ENCODE peak calls at places on chromosomes 16 and 17, in seven cellular contexts. H is mesenchymal stem cell, L is H9, N is IMR-90, K is mesendoderm, U is H1, I is trophoblast cell. O is an unnamed sample.

GRCh38 chr17:17082878-17083277 is 40.6 kb downstream of the MPRIP start:
- DNase-seq in H (no peak), L (no peak), N (no peak), K (no peak), U (no peak), I (no peak), O (no peak)

GRCh38 chr17:51795401-51795800 is 363.1 kb downstream of the CA10 start:
- DNase-seq in H (no peak), L (no peak), N (no peak), K (no peak), U (no peak), I (no peak), O (no peak)

GRCh38 chr17:7234100-7235012 is at the start of gene DVL2:
- DNase-seq in H (peak; percentile 95), L (peak; percentile 98), N (peak; percentile 94), K (peak; percentile 97), U (peak; percentile 95), I (peak; percentile 94), O (peak; percentile 92)

GRCh38 chr17:77507116-77507885 is 366.5 kb downstream of the SEC14L1 start:
- DNase-seq in H (no peak), L (peak; percentile 66), N (no peak), K (peak; percentile 25), U (no peak), I (no peak), O (no peak)

GRCh38 chr17:956905-957304 is 22.7 kb downstream of the NXN start:
- DNase-seq in H (peak; percentile 83), L (no peak), N (no peak), K (no peak), U (no peak), I (peak; percentile 26), O (no peak)

GRCh38 chr17:48048321-48049140 is at the start of gene NFE2L1:
- DNase-seq in H (peak; percentile 95), L (peak; percentile 95), N (peak; percentile 90), K (peak; percentile 95), U (no peak), I (peak; percentile 71), O (no peak)

GRCh38 chr17:58047751-58048150 is 35.5 kb upstream of the DYNLL2 start:
- DNase-seq in H (no peak), L (no peak), N (no peak), K (no peak), U (no peak), I (no peak), O (no peak)

GRCh38 chr16:46763147-46763546 is 15.0 kb upstream of the MYLK3 start:
- DNase-seq in H (no peak), L (no peak), N (no peak), K (no peak), U (no peak), I (no peak), O (no peak)

GRCh38 chr17:17028059-17028877 is 14.0 kb upstream of the MPRIP start:
- DNase-seq in H (peak; percentile 48), L (peak; percentile 96), N (peak; percentile 35), K (peak; percentile 93), U (peak; percentile 66), I (peak; percentile 99), O (peak; percentile 41)

GRCh38 chr17:82595893-82596292 is 52.4 kb downstream of the WDR45B start:
- DNase-seq in H (no peak), L (no peak), N (no peak), K (no peak), U (no peak), I (no peak), O (no peak)

GRCh38 chr17:72587773-72588511 is 467.1 kb downstream of the SOX9 start:
- DNase-seq in H (peak; percentile 36), L (no peak), N (peak; percentile 64), K (no peak), U (no peak), I (peak; percentile 32), O (no peak)

GRCh38 chr16:58336332-58337089 is 41.7 kb upstream of the PRSS54 start:
- DNase-seq in H (peak; percentile 74), L (peak; percentile 91), N (peak; percentile 61), K (peak; percentile 95), U (peak; percentile 99), I (peak; percentile 94), O (peak; percentile 89)

GRCh38 chr16:83356266-83356665 is 451.5 kb upstream of the HSBP1 start:
- DNase-seq in H (peak; percentile 53), L (peak; percentile 35), N (peak; percentile 65), K (peak; percentile 74), U (no peak), I (peak; percentile 62), O (peak; percentile 39)

GRCh38 chr17:10516065-10516464 is 2.3 kb downstream of the MYH1 start:
- DNase-seq in H (no peak), L (no peak), N (no peak), K (no peak), U (no peak), I (peak; percentile 14), O (no peak)
- H3K4ac ChIP-seq in H (no peak overlapping the region), L (no peak overlapping the region), N (no peak overlapping the region), K (no peak overlapping the region), U (no peak overlapping the region), I (no peak overlapping the region), O (no peak overlapping the region)

GRCh38 chr17:4914009-4914408 is 11.1 kb upstream of the CHRNE start:
- DNase-seq in H (no peak), L (no peak), N (peak; percentile 19), K (no peak), U (no peak), I (no peak), O (no peak)
- H3K27ac ChIP-seq in H (no peak overlapping the region), L (no peak overlapping the region), N (no peak overlapping the region), K (no peak overlapping the region), U (no peak overlapping the region), I (no peak overlapping the region), O (no peak overlapping the region)

GRCh38 chr16:56817056-56817455 is 48.0 kb upstream of the SLC12A3 start:
- DNase-seq in H (no peak), L (no peak), N (no peak), K (no peak), U (no peak), I (no peak), O (no peak)
- H3K79me1 ChIP-seq in H (peaks cover 6% of the 10 kb centered on the region), L (no peaks in the 10 kb centered on the region), N (peaks cover 14% of the 10 kb centered on the region), K (peaks cover 3% of the 10 kb centered on the region), U (peaks cover 2% of the 10 kb centered on the region), I (peaks cover 9% of the 10 kb centered on the region), O (peaks cover 1% of the 10 kb centered on the region)

DNA sequence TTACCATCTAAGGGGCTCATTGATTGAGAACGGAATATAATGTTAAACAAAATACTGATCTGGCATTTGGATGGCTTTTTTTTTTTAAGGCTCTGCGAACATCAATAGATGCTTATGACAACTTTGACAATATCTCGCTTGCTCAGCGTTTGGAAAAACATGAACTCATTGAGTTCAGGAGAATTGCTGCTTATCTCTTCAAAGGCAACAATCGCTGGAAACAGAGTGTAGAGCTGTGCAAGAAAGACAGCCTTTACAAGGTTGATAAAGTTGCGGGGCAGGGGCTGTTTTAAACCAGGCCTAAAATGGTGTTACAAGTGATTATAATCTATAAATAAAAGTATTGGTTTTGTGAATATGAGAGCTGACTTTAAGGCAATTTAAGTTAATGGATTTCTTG is 22.3 kb downstream of the PTRH2 start:
- DNase-seq in H (no peak), L (no peak), N (no peak), K (no peak), U (no peak), I (no peak), O (no peak)
- H3K4ac ChIP-seq in H (no peak overlapping the region), L (no peak overlapping the region), N (no peak overlapping the region), K (no peak overlapping the region), U (no peak overlapping the region), I (no peak overlapping the region), O (no peak overlapping the region)

GRCh38 chr16:321532-321931 is 31.0 kb downstream of the AXIN1 start:
- DNase-seq in H (no peak), L (no peak), N (no peak), K (no peak), U (no peak), I (no peak), O (no peak)

GRCh38 chr16:322476-323143 is 29.9 kb downstream of the AXIN1 start:
- DNase-seq in H (no peak), L (no peak), N (no peak), K (no peak), U (no peak), I (no peak), O (no peak)

GRCh38 chr16:325375-326155 is 27.0 kb downstream of the AXIN1 start:
- DNase-seq in H (no peak), L (no peak), N (no peak), K (no peak), U (no peak), I (no peak), O (no peak)

GRCh38 chr16:324201-324450 is 28.4 kb downstream of the AXIN1 start:
- DNase-seq in H (no peak), L (no peak), N (no peak), K (no peak), U (no peak), I (no peak), O (no peak)

DNA sequence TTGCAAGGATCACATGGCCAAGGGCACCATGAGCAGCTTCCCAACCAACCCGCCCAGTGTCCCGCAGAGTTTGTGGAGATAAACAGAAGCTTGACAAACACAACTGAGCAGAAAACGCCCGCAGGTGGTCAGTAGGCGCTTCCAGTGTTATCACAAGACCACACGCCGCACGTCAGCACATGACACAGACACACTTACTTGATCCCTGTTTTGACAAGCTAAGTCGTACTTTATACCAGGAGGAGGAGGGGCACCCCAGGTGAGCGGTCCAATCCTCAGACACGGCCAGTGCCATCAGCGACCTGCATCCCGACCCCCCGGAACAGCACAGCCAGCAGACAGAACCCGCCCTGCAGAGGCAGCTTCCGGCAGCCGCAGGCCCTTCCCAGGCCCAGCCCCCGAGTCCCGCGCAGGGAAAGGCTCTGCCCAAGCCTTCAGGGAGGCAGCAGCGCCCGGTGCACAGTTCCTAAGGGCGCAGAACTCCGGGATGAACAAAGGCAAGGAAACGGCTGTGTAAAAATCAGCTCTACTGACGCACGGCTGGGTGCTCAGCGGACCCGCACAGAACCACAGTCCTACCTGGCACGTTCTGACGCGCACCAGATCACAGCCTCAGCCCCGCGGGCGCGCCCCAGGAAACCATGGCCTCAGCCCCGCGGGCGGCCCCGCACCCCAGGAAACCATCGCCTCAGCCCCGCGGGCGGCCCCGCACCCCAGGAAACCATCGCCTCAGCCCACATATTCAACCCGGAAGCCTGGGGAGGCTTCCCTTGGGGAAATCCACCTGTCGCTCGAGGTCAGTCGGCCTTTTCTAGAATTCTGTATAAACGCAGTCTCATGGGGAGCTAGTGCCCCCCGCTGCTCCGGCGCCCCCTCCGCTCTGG is 27.8 kb downstream of the AXIN1 start:
- DNase-seq in H (no peak), L (no peak), N (no peak), K (no peak), U (no peak), I (peak; percentile 97), O (no peak)
- H3K27ac ChIP-seq in H (no peak overlapping the region), L (no peak overlapping the region), N (no peak overlapping the region), K (no peak overlapping the region), U (no peak overlapping the region), I (no peak overlapping the region), O (no peak overlapping the region)